ENCODE peak calls at places on chromosomes 12 and 14, in five cellular contexts. One of them, this sample, is unnamed.

GRCh38 chr12:93699271-93700141 is 22.3 kb downstream of the CRADD start:
- DNase-seq in stimulated activated CD4-positive, alpha-beta T cell treated with anti-CD3 and anti-CD28 coated beads, Interleukin-2, amount 100 ng/mL, for 24 hours: no peak
- DNase-seq in glutamatergic neuron: no peak
- DNase-seq in HuH-7.5: no peak
- DNase-seq in Daoy: peak
- DNase-seq in this sample: no peak

GRCh38 chr12:102730996-102731395 is 186.0 kb downstream of the PAH start:
- DNase-seq in HuH-7.5: no peak
- DNase-seq in glutamatergic neuron: no peak
- DNase-seq in Daoy: no peak
- DNase-seq in stimulated activated CD4-positive, alpha-beta T cell treated with anti-CD3 and anti-CD28 coated beads, Interleukin-2, amount 100 ng/mL, for 24 hours: no peak
- DNase-seq in this sample: peak

GRCh38 chr14:31159682-31160296 is 47.8 kb downstream of the HECTD1 start:
- DNase-seq in HuH-7.5: no peak
- DNase-seq in stimulated activated CD4-positive, alpha-beta T cell treated with anti-CD3 and anti-CD28 coated beads, Interleukin-2, amount 100 ng/mL, for 24 hours: no peak
- DNase-seq in glutamatergic neuron: no peak
- DNase-seq in Daoy: peak
- DNase-seq in this sample: no peak

GRCh38 chr14:70857499-70857895 is 48.2 kb upstream of the MAP3K9 start:
- DNase-seq in glutamatergic neuron: no peak
- DNase-seq in HuH-7.5: no peak
- DNase-seq in stimulated activated CD4-positive, alpha-beta T cell treated with anti-CD3 and anti-CD28 coated beads, Interleukin-2, amount 100 ng/mL, for 24 hours: no peak
- DNase-seq in Daoy: peak
- DNase-seq in this sample: no peak

GRCh38 chr12:121490401-121491257 is 90.2 kb downstream of the KDM2B start:
- DNase-seq in glutamatergic neuron: no peak
- DNase-seq in Daoy: no peak
- DNase-seq in HuH-7.5: no peak
- DNase-seq in stimulated activated CD4-positive, alpha-beta T cell treated with anti-CD3 and anti-CD28 coated beads, Interleukin-2, amount 100 ng/mL, for 24 hours: no peak
- DNase-seq in this sample: no peak

GRCh38 chr14:56196274-56196673 is 78.1 kb downstream of the PELI2 start:
- DNase-seq in glutamatergic neuron: no peak
- DNase-seq in Daoy: no peak
- DNase-seq in HuH-7.5: no peak
- DNase-seq in stimulated activated CD4-positive, alpha-beta T cell treated with anti-CD3 and anti-CD28 coated beads, Interleukin-2, amount 100 ng/mL, for 24 hours: no peak
- DNase-seq in this sample: no peak

GRCh38 chr12:6148061-6148460 is 23.6 kb upstream of the VWF start:
- DNase-seq in HuH-7.5: no peak
- DNase-seq in Daoy: no peak
- DNase-seq in stimulated activated CD4-positive, alpha-beta T cell treated with anti-CD3 and anti-CD28 coated beads, Interleukin-2, amount 100 ng/mL, for 24 hours: no peak
- DNase-seq in glutamatergic neuron: no peak
- DNase-seq in this sample: no peak

GRCh38 chr12:76909290-76909689 is 30.5 kb upstream of the CSRP2 start:
- DNase-seq in HuH-7.5: no peak
- DNase-seq in glutamatergic neuron: no peak
- DNase-seq in stimulated activated CD4-positive, alpha-beta T cell treated with anti-CD3 and anti-CD28 coated beads, Interleukin-2, amount 100 ng/mL, for 24 hours: no peak
- DNase-seq in Daoy: no peak
- DNase-seq in this sample: no peak

GRCh38 chr12:108653082-108653516 is 19.4 kb upstream of the SELPLG start:
- DNase-seq in Daoy: no peak
- DNase-seq in glutamatergic neuron: no peak
- DNase-seq in HuH-7.5: no peak
- DNase-seq in stimulated activated CD4-positive, alpha-beta T cell treated with anti-CD3 and anti-CD28 coated beads, Interleukin-2, amount 100 ng/mL, for 24 hours: no peak
- DNase-seq in this sample: no peak